ENCODE peak calls at places on chromosome 22, in eight cellular contexts. M is mucosa of gallbladder; N is astrocyte of the spinal cord; Z is testis; Q is activated T-cell treated with anti-CD3 and anti-CD28 coated beads, Interleukin-2, amount 50 U/mL, for 72 hours; J is breast epithelium; U is hippocampal formation; X is fibroblast of lung. S is an unnamed sample.

GRCh38 chr22:45170001-45170466 is 6.3 kb downstream of the NUP50 start:
- DNase-seq in M (no peak), N (no peak), Z (peak; percentile 81), Q (peak; percentile 33), J (no peak), U (no peak), X (peak; percentile 46), S (no peak)

GRCh38 chr22:45455212-45455611 is 41.7 kb downstream of the RIBC2 start:
- DNase-seq in M (no peak), N (no peak), Z (no peak), Q (no peak), J (no peak), U (no peak), X (no peak), S (no peak)

GRCh38 chr22:45587638-45588481 is 83.8 kb upstream of the ATXN10 start:
- DNase-seq in M (no peak), N (no peak), Z (no peak), Q (no peak), J (no peak), U (no peak), X (peak; percentile 74), S (no peak)

GRCh38 chr22:27462190-27462589 is 339.4 kb downstream of the MN1 start:
- DNase-seq in M (no peak), N (peak; percentile 24), Z (no peak), Q (no peak), J (no peak), U (peak; percentile 66), X (no peak), S (no peak)

GRCh38 chr22:37999640-38000272 is 15.4 kb upstream of the SOX10 start:
- DNase-seq in M (no peak), N (peak; percentile 73), Z (no peak), Q (no peak), J (no peak), U (no peak), X (peak; percentile 85), S (no peak)

GRCh38 chr22:43007519-43008102 is 7.3 kb downstream of the PACSIN2 start:
- DNase-seq in M (peak; percentile 67), N (peak; percentile 57), Z (no peak), Q (peak; percentile 16), J (no peak), U (no peak), X (peak; percentile 86), S (no peak)

GRCh38 chr22:46465348-46465725 is 72.1 kb downstream of the CELSR1 start:
- DNase-seq in M (no peak), N (no peak), Z (no peak), Q (no peak), J (no peak), U (no peak), X (no peak), S (no peak)

GRCh38 chr22:50047346-50047745 is 10.8 kb downstream of the TTLL8 start:
- DNase-seq in M (no peak), N (no peak), Z (no peak), Q (no peak), J (no peak), U (no peak), X (no peak), S (no peak)

GRCh38 chr22:46336119-46337078 is 885 bp downstream of the TRMU start:
- DNase-seq in M (no peak), N (no peak), Z (peak; percentile 35), Q (peak; percentile 35), J (no peak), U (no peak), X (peak; percentile 23), S (no peak)

GRCh38 chr22:49972163-49973017 is 11.8 kb downstream of the PIM3 start:
- DNase-seq in M (no peak), N (no peak), Z (no peak), Q (peak; percentile 27), J (peak; percentile 51), U (no peak), X (no peak), S (no peak)

GRCh38 chr22:30806391-30806861 is 111.8 kb downstream of the OSBP2 start:
- DNase-seq in M (no peak), N (peak; percentile 71), Z (no peak), Q (no peak), J (no peak), U (no peak), X (peak; percentile 88), S (no peak)

GRCh38 chr22:17120281-17120680 is 879 bp downstream of the TMEM121B start:
- DNase-seq in M (peak; percentile 58), N (peak; percentile 29), Z (peak; percentile 57), Q (peak; percentile 74), J (peak; percentile 59), U (no peak), X (peak; percentile 36), S (no peak)

GRCh38 chr22:30743257-30744020 is 48.8 kb downstream of the OSBP2 start:
- DNase-seq in M (no peak), N (no peak), Z (no peak), Q (peak; percentile 51), J (no peak), U (no peak), X (no peak), S (no peak)

GRCh38 chr22:37476389-37477329 is 9.5 kb downstream of the MFNG start:
- DNase-seq in M (no peak), N (no peak), Z (no peak), Q (no peak), J (no peak), U (no peak), X (no peak), S (no peak)

GRCh38 chr22:49586244-49586748 is 241.4 kb downstream of the BRD1 start:
- DNase-seq in M (no peak), N (no peak), Z (no peak), Q (no peak), J (peak; percentile 45), U (no peak), X (no peak), S (no peak)

GRCh38 chr22:22099194-22099486 is 116.6 kb upstream of the TOP3B start:
- DNase-seq in M (no peak), N (no peak), Z (no peak), Q (no peak), J (no peak), U (no peak), X (no peak), S (no peak)

GRCh38 chr22:20079745-20080444 is at the start of gene DGCR8:
- DNase-seq in M (peak; percentile 94), N (peak; percentile 96), Z (peak; percentile 96), Q (peak; percentile 75), J (peak; percentile 92), U (peak; percentile 95), X (peak; percentile 92), S (peak; percentile 94)

GRCh38 chr22:20881231-20881630 is 22.4 kb downstream of the SNAP29 start:
- DNase-seq in M (no peak), N (no peak), Z (no peak), Q (no peak), J (no peak), U (no peak), X (peak; percentile 16), S (no peak)

GRCh38 chr22:17795661-17796548 is 21.6 kb upstream of the BID start:
- DNase-seq in M (no peak), N (no peak), Z (no peak), Q (no peak), J (no peak), U (no peak), X (no peak), S (no peak)

GRCh38 chr22:49604732-49605302 is 222.9 kb downstream of the BRD1 start:
- DNase-seq in M (no peak), N (no peak), Z (no peak), Q (no peak), J (no peak), U (no peak), X (no peak), S (no peak)

GRCh38 chr22:26259510-26259909 is 90.2 kb downstream of the SEZ6L start:
- DNase-seq in M (peak; percentile 13), N (peak; percentile 1), Z (peak; percentile 32), Q (peak; percentile 6), J (no peak), U (no peak), X (peak; percentile 22), S (no peak)

GRCh38 chr22:25839755-25840154 is 97.8 kb downstream of the MYO18B start:
- DNase-seq in M (no peak), N (no peak), Z (no peak), Q (no peak), J (no peak), U (no peak), X (no peak), S (no peak)

GRCh38 chr22:43230983-43231723 is 44.2 kb upstream of the TTLL12 start:
- DNase-seq in M (peak; percentile 34), N (peak; percentile 30), Z (peak; percentile 75), Q (peak; percentile 69), J (no peak), U (peak; percentile 28), X (peak; percentile 9), S (no peak)

GRCh38 chr22:38569181-38569971 is 607 bp downstream of the DMC1 start:
- DNase-seq in M (peak; percentile 10), N (no peak), Z (peak; percentile 18), Q (no peak), J (no peak), U (no peak), X (no peak), S (no peak)

GRCh38 chr22:44609589-44609988 is 92.4 kb upstream of the PRR5 start:
- DNase-seq in M (no peak), N (no peak), Z (no peak), Q (no peak), J (no peak), U (no peak), X (no peak), S (no peak)

GRCh38 chr22:42720263-42721044 is at the start of gene A4GALT:
- DNase-seq in M (no peak), N (no peak), Z (no peak), Q (peak; percentile 19), J (no peak), U (no peak), X (no peak), S (no peak)